ENCODE peak calls at places on chromosomes 16 and 17, in eight cellular contexts. U is stimulated activated CD4-positive, alpha-beta T cell treated with anti-CD3 and anti-CD28 coated beads, Interleukin-2, amount 100 ng/mL, for 48 hours; F is HT-29; P is NCI-H1436; K is activated T-cell treated with anti-CD3 and anti-CD28 coated beads for 48 hours; M is A549; Y is SK-N-DZ; O is uterus. Q is an unnamed sample.

GRCh38 chr16:85763616-85764015 is 12.7 kb upstream of the C16orf74 start:
- DNase-seq in U (no peak), F (no peak), P (no peak), K (no peak), M (no peak), Y (no peak), O (no peak), Q (no peak)

GRCh38 chr17:75535119-75535537 is 9.6 kb downstream of the LLGL2 start:
- DNase-seq in U (peak; percentile 49), F (no peak), P (no peak), K (peak; percentile 54), M (no peak), Y (no peak), O (no peak), Q (no peak)

GRCh38 chr17:9907131-9907530 is 2.1 kb upstream of the RCVRN start:
- DNase-seq in U (no peak), F (no peak), P (no peak), K (no peak), M (no peak), Y (no peak), O (no peak), Q (no peak)

GRCh38 chr17:65797809-65798208 is 236.4 kb upstream of the AXIN2 start:
- DNase-seq in U (peak; percentile 34), F (peak; percentile 35), P (no peak), K (no peak), M (no peak), Y (no peak), O (no peak), Q (no peak)

GRCh38 chr17:32015245-32016013 is 8.2 kb downstream of the LRRC37B start:
- DNase-seq in U (no peak), F (no peak), P (peak; percentile 81), K (no peak), M (no peak), Y (no peak), O (no peak), Q (no peak)

GRCh38 chr16:22262460-22262859 is 34.7 kb upstream of the POLR3E start:
- DNase-seq in U (no peak), F (no peak), P (no peak), K (no peak), M (no peak), Y (no peak), O (no peak), Q (no peak)

GRCh38 chr16:70662991-70663523 is 16.7 kb downstream of the IL34 start:
- DNase-seq in U (no peak), F (no peak), P (no peak), K (no peak), M (no peak), Y (no peak), O (no peak), Q (no peak)

GRCh38 chr17:40436631-40437030 is 6.6 kb upstream of the IGFBP4 start:
- DNase-seq in U (no peak), F (no peak), P (no peak), K (no peak), M (no peak), Y (no peak), O (no peak), Q (no peak)

GRCh38 chr16:57791156-57791902 is 11.0 kb downstream of the KIFC3 start:
- DNase-seq in U (no peak), F (no peak), P (no peak), K (no peak), M (no peak), Y (no peak), O (no peak), Q (no peak)

GRCh38 chr16:4604401-4604800 is 10.3 kb downstream of the UBALD1 start:
- DNase-seq in U (no peak), F (no peak), P (no peak), K (no peak), M (no peak), Y (no peak), O (no peak), Q (no peak)

GRCh38 chr16:60217787-60218186 is 1483.7 kb upstream of the GOT2 start:
- DNase-seq in U (no peak), F (no peak), P (no peak), K (no peak), M (no peak), Y (no peak), O (no peak), Q (no peak)

GRCh38 chr17:2571523-2572303 is 21.7 kb upstream of the PAFAH1B1 start:
- DNase-seq in U (no peak), F (no peak), P (no peak), K (no peak), M (no peak), Y (no peak), O (no peak), Q (no peak)

GRCh38 chr17:2361361-2361760 is 24.1 kb downstream of the SGSM2 start:
- DNase-seq in U (no peak), F (no peak), P (no peak), K (no peak), M (no peak), Y (no peak), O (no peak), Q (no peak)

GRCh38 chr16:89140401-89140800 is 31.1 kb upstream of the CDH15 start:
- DNase-seq in U (no peak), F (no peak), P (no peak), K (no peak), M (no peak), Y (no peak), O (no peak), Q (no peak)

GRCh38 chr16:58862334-58863024 is 128.4 kb upstream of the GOT2 start:
- DNase-seq in U (no peak), F (no peak), P (no peak), K (no peak), M (no peak), Y (peak; percentile 91), O (no peak), Q (no peak)

GRCh38 chr17:82647593-82648164 is 565 bp downstream of the WDR45B start:
- DNase-seq in U (peak; percentile 23), F (peak; percentile 40), P (no peak), K (peak; percentile 37), M (peak; percentile 56), Y (no peak), O (peak; percentile 57), Q (peak; percentile 25)

GRCh38 chr16:27625050-27625697 is 75.2 kb downstream of the KATNIP start:
- DNase-seq in U (no peak), F (peak; percentile 27), P (peak; percentile 51), K (no peak), M (no peak), Y (no peak), O (no peak), Q (no peak)

Q was measured in CMK.